ENCODE peak calls at places on chromosomes 12 and 14, in six cellular contexts. O is IMR-90, D is mesenchymal stem cell, L is trophoblast cell, U is mesendoderm, F is neuronal stem cell. X is an unnamed sample.
A peak's percentile ranks its signal among the peaks of the same experiment; 100 is the strongest.

GRCh38 chr12:28830491-28830890 is 318.6 kb upstream of the FAR2 start:
- DNase-seq in U (no peak), F (no peak), L (no peak), D (no peak), O (no peak), X (peak; percentile 88)

GRCh38 chr14:58106446-58106845 is 45.6 kb downstream of the ARMH4 start:
- DNase-seq in O (no peak), L (no peak), U (no peak), F (no peak), D (no peak), X (no peak)

GRCh38 chr12:132152411-132152821 is 8.2 kb downstream of the NOC4L start:
- DNase-seq in D (no peak), F (no peak), O (no peak), U (no peak), L (no peak), X (no peak)

GRCh38 chr12:107444771-107445170 is 240.8 kb upstream of the PWP1 start:
- DNase-seq in F (no peak), L (no peak), D (no peak), U (no peak), O (no peak), X (no peak)

GRCh38 chr12:96211989-96212388 is 17.8 kb downstream of the ELK3 start:
- DNase-seq in U (no peak), F (no peak), O (no peak), L (no peak), D (no peak), X (no peak)

GRCh38 chr14:62710811-62711210 is 334.4 kb downstream of the KCNH5 start:
- DNase-seq in F (no peak), O (no peak), U (no peak), D (no peak), L (no peak), X (no peak)

GRCh38 chr14:76421662-76422061 is 45.7 kb downstream of the ESRRB start:
- DNase-seq in F (no peak), D (no peak), O (no peak), L (no peak), U (no peak), X (no peak)

GRCh38 chr14:91947196-91948184 is at the start of gene FBLN5:
- DNase-seq in U (peak; percentile 73), F (peak; percentile 26), D (peak; percentile 63), L (peak; percentile 22), O (peak; percentile 88), X (peak; percentile 66)

GRCh38 chr12:130084359-130084758 is 77.9 kb upstream of the FZD10 start:
- DNase-seq in L (no peak), U (no peak), O (no peak), D (no peak), F (no peak), X (no peak)

GRCh38 chr14:89669209-89669608 is 252.2 kb upstream of the FOXN3 start:
- DNase-seq in O (no peak), D (no peak), L (peak; percentile 33), F (no peak), U (no peak), X (no peak)

GRCh38 chr12:5432011-5432400 is at the start of gene NTF3:
- DNase-seq in D (peak; percentile 60), O (peak; percentile 76), U (peak; percentile 61), L (no peak), F (no peak), X (peak; percentile 69)

GRCh38 chr12:81261508-81262207 is 183.8 kb downstream of the ACSS3 start:
- DNase-seq in D (no peak), U (peak; percentile 37), L (no peak), F (no peak), O (no peak), X (no peak)

GRCh38 chr14:21185506-21185905 is 29.6 kb upstream of the OR5AU1 start:
- DNase-seq in L (no peak), F (no peak), D (no peak), O (no peak), U (no peak), X (no peak)

GRCh38 chr12:213527-213932 is 427 bp downstream of the SLC6A12 start:
- DNase-seq in O (no peak), F (no peak), L (no peak), U (no peak), D (no peak), X (no peak)

GRCh38 chr14:102891556-102891955 is 30.9 kb upstream of the AMN start:
- DNase-seq in O (peak; percentile 82), F (no peak), L (no peak), U (no peak), D (peak; percentile 80), X (no peak)

GRCh38 chr12:44317651-44318126 is 481.8 kb downstream of the TMEM117 start:
- DNase-seq in O (peak; percentile 40), F (peak; percentile 9), U (peak; percentile 79), L (no peak), D (peak; percentile 34), X (peak; percentile 64)

GRCh38 chr14:75531660-75532317 is 9.5 kb downstream of the BATF start:
- DNase-seq in U (no peak), O (no peak), D (no peak), F (no peak), L (no peak), X (no peak)

GRCh38 chr12:52221912-52222457 is 11.1 kb upstream of the KRT7 start:
- DNase-seq in F (peak; percentile 56), U (peak; percentile 70), O (peak; percentile 25), L (no peak), D (no peak), X (peak; percentile 93)

GRCh38 chr14:94462763-94463572 is 10.4 kb upstream of the SERPINA11 start:
- DNase-seq in D (no peak), U (no peak), O (no peak), F (no peak), L (no peak), X (peak; percentile 1)

GRCh38 chr12:89225808-89226368 is 126.4 kb downstream of the DUSP6 start:
- DNase-seq in U (peak; percentile 94), D (peak; percentile 74), L (peak; percentile 83), F (no peak), O (peak; percentile 93), X (peak; percentile 65)

GRCh38 chr14:72621387-72622065 is 272.4 kb downstream of the DPF3 start:
- DNase-seq in O (no peak), F (no peak), D (no peak), L (no peak), U (no peak), X (no peak)

GRCh38 chr12:26848156-26848825 is 15.3 kb upstream of the ITPR2 start:
- DNase-seq in F (no peak), O (peak; percentile 63), L (peak; percentile 30), U (no peak), D (peak; percentile 80), X (no peak)

GRCh38 chr12:26854028-26854387 is 21.0 kb upstream of the ITPR2 start:
- DNase-seq in U (no peak), F (no peak), D (no peak), L (no peak), O (no peak), X (no peak)

GRCh38 chr12:26857465-26858176 is 24.6 kb upstream of the ITPR2 start:
- DNase-seq in L (no peak), U (no peak), D (peak; percentile 33), F (no peak), O (no peak), X (no peak)

GRCh38 chr12:26855337-26856089 is 22.5 kb upstream of the ITPR2 start:
- DNase-seq in L (no peak), D (no peak), F (no peak), U (no peak), O (no peak), X (no peak)

GRCh38 chr12:26853303-26854027 is 20.5 kb upstream of the ITPR2 start:
- DNase-seq in D (peak; percentile 62), O (peak; percentile 56), U (peak; percentile 51), L (peak; percentile 55), F (peak; percentile 41), X (peak; percentile 62)
- H2BK5ac ChIP-seq in D (no peak overlapping the region), O (no peak overlapping the region), U (no peak overlapping the region), L (no peak overlapping the region), F (no peak overlapping the region), X (no peak overlapping the region)

DNA sequence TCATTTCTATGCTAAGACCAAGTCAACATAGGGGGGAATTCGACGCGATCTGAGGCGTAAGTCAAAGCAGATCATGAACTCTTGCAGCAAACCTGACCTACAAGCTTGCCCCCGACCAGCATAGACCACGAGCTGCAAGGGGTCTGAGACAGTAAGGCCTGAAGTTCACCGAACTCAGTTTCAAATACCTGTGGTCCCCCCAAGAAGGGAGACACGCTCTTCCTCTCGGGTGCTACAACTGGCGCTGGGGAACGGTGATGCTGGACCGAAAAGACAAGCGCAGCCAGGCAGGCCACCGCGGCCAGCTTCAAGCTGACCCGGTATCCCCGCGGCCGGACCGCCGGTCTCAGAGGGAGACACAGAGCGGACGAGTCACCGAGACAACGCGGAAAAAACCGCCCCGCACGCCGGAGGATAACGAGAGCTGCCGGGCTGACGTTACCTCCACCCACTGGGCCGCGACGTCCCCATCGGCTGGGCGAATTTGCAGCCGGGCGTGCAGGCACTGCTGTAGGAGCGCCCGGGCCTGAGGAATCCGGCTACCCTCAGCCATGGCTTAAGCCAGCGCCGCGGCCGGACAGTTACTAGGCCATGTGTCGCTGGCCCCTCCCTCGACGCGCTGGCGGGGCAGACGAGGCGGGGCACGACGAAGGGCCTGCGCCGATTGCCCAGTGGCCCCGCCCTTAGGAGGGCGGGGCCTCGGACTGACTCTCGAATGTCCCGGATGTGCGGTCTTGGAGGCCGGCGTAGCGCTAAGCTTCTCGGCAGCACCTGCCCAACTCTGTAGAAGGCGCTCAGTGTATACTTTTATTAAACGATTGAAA is at the start of gene DTD2:
- DNase-seq in L (peak; percentile 98), O (peak; percentile 92), U (peak; percentile 97), D (peak; percentile 95), F (peak; percentile 93), X (peak; percentile 94)
- H2BK5ac ChIP-seq in L (peak within 1 kb of the TSS; percentile 1), O (peak within 1 kb of the TSS; percentile 93), U (peak within 1 kb of the TSS; percentile 79), D (no peak within 1 kb of the TSS), F (no peak within 1 kb of the TSS), X (peak within 1 kb of the TSS; percentile 24)

GRCh38 chr12:57849035-57849434 is 2.5 kb upstream of the CTDSP2 start:
- DNase-seq in D (no peak), L (no peak), U (no peak), O (no peak), F (no peak), X (no peak)

GRCh38 chr12:57846577-57847319 is at the start of gene CTDSP2:
- DNase-seq in L (peak; percentile 98), D (peak; percentile 98), F (peak; percentile 98), U (peak; percentile 99), O (peak; percentile 98), X (peak; percentile 99)

GRCh38 chr12:57845478-57846284 is 848 bp downstream of the CTDSP2 start:
- DNase-seq in F (no peak), L (peak; percentile 32), U (peak; percentile 83), D (peak; percentile 58), O (no peak), X (peak; percentile 77)

GRCh38 chr12:57846285-57846576 is 298 bp downstream of the CTDSP2 start:
- DNase-seq in U (peak; percentile 72), L (no peak), F (no peak), O (no peak), D (no peak), X (no peak)

GRCh38 chr12:57848208-57848607 is 1.7 kb upstream of the CTDSP2 start:
- DNase-seq in F (no peak), D (no peak), U (no peak), L (no peak), O (no peak), X (no peak)
- H2BK5ac ChIP-seq in F (no peak overlapping the region), D (no peak overlapping the region), U (no peak overlapping the region), L (no peak overlapping the region), O (no peak overlapping the region), X (no peak overlapping the region)

DNA sequence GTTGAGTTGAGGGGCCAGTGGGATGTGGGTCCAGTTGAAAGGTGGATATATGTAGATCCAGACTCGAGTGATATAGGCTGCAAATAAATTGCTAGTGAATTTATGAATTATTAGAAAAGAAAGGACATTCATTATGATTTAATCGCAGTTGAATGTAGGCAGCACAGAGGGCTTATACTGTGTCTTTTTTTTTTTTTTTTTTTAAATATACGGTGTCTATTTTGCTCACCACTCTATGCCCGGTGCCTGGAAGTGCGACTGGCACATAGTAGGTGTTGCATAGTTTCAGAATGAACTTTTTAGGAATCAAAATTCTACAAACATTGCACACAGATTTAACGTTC is 773 bp upstream of the ETFBKMT start:
- DNase-seq in O (no peak), F (no peak), L (no peak), U (no peak), D (no peak), X (no peak)
- H2BK5ac ChIP-seq in O (no peak overlapping the region), F (peak overlapping the region; percentile 72), L (no peak overlapping the region), U (no peak overlapping the region), D (no peak overlapping the region), X (no peak overlapping the region)

X was measured in H9.